ENCODE peak calls at places on chromosomes 6 and 20, in seven cellular contexts. One of them, this sample, is unnamed.

GRCh38 chr6:127457444-127458064 is 1.6 kb downstream of the KIAA0408 start:
- DNase-seq in heart right ventricle: no peak
- DNase-seq in heart left ventricle: no peak
- DNase-seq in naive thymus-derived CD4-positive, alpha-beta T cell: no peak
- DNase-seq in H7: no peak
- DNase-seq in endothelial cell: no peak
- DNase-seq in epithelial cell of esophagus: peak
- DNase-seq in this sample: peak

GRCh38 chr20:8656335-8656734 is 412.6 kb upstream of the PLCB4 start:
- DNase-seq in epithelial cell of esophagus: no peak
- DNase-seq in endothelial cell: no peak
- DNase-seq in H7: no peak
- DNase-seq in naive thymus-derived CD4-positive, alpha-beta T cell: no peak
- DNase-seq in heart right ventricle: no peak
- DNase-seq in heart left ventricle: no peak
- DNase-seq in this sample: no peak

GRCh38 chr6:35041086-35041855 is 99.9 kb downstream of the TCP11 start:
- DNase-seq in heart left ventricle: no peak
- DNase-seq in heart right ventricle: no peak
- DNase-seq in endothelial cell: no peak
- DNase-seq in epithelial cell of esophagus: no peak
- DNase-seq in naive thymus-derived CD4-positive, alpha-beta T cell: no peak
- DNase-seq in H7: no peak
- DNase-seq in this sample: no peak

GRCh38 chr6:1611572-1612385 is 2.1 kb downstream of the FOXC1 start:
- DNase-seq in heart right ventricle: peak
- DNase-seq in H7: no peak
- DNase-seq in naive thymus-derived CD4-positive, alpha-beta T cell: no peak
- DNase-seq in epithelial cell of esophagus: peak
- DNase-seq in endothelial cell: peak
- DNase-seq in heart left ventricle: no peak
- DNase-seq in this sample: peak

GRCh38 chr20:41717464-41717863 is 99.3 kb upstream of the CHD6 start:
- DNase-seq in epithelial cell of esophagus: no peak
- DNase-seq in endothelial cell: no peak
- DNase-seq in H7: no peak
- DNase-seq in heart left ventricle: no peak
- DNase-seq in heart right ventricle: no peak
- DNase-seq in naive thymus-derived CD4-positive, alpha-beta T cell: no peak
- DNase-seq in this sample: no peak

GRCh38 chr6:166926748-166927147 is 29.6 kb downstream of the RNASET2 start:
- DNase-seq in H7: no peak
- DNase-seq in heart left ventricle: no peak
- DNase-seq in endothelial cell: no peak
- DNase-seq in epithelial cell of esophagus: no peak
- DNase-seq in naive thymus-derived CD4-positive, alpha-beta T cell: no peak
- DNase-seq in heart right ventricle: no peak
- DNase-seq in this sample: no peak

GRCh38 chr6:26502169-26502568 is 2.1 kb downstream of the BTN1A1 start:
- DNase-seq in H7: no peak
- DNase-seq in endothelial cell: no peak
- DNase-seq in epithelial cell of esophagus: no peak
- DNase-seq in heart left ventricle: no peak
- DNase-seq in naive thymus-derived CD4-positive, alpha-beta T cell: no peak
- DNase-seq in heart right ventricle: no peak
- DNase-seq in this sample: no peak

GRCh38 chr20:5735845-5736530 is 14.2 kb upstream of the SHLD1 start:
- DNase-seq in endothelial cell: no peak
- DNase-seq in naive thymus-derived CD4-positive, alpha-beta T cell: no peak
- DNase-seq in epithelial cell of esophagus: no peak
- DNase-seq in H7: no peak
- DNase-seq in heart left ventricle: no peak
- DNase-seq in heart right ventricle: no peak
- DNase-seq in this sample: no peak

GRCh38 chr6:21826031-21826430 is 232.5 kb downstream of the SOX4 start:
- DNase-seq in endothelial cell: no peak
- DNase-seq in naive thymus-derived CD4-positive, alpha-beta T cell: no peak
- DNase-seq in epithelial cell of esophagus: peak
- DNase-seq in heart left ventricle: no peak
- DNase-seq in H7: no peak
- DNase-seq in heart right ventricle: no peak
- DNase-seq in this sample: no peak